ENCODE peak calls at places on chromosomes 5 and 9, in five cellular contexts. X, F, M, K and H are unnamed samples.

GRCh38 chr9:122218885-122219855 is 9.6 kb downstream of the LHX6 start:
- DNase-seq in M (no peak), K (no peak), X (no peak), F (no peak), H (peak; percentile 23)

GRCh38 chr5:167284491-167284890 is 1007.0 kb upstream of the WWC1 start:
- DNase-seq in X (no peak), M (no peak), F (peak; percentile 29), K (peak; percentile 45), H (no peak)

GRCh38 chr5:136023935-136024645 is 4.7 kb upstream of the TGFBI start:
- DNase-seq in F (peak; percentile 32), K (no peak), M (peak; percentile 95), X (no peak), H (no peak)

GRCh38 chr5:140106101-140106500 is 7.8 kb upstream of the PURA start:
- DNase-seq in M (no peak), X (no peak), K (no peak), F (no peak), H (no peak)

GRCh38 chr9:134455951-134456739 is 129.9 kb downstream of the RXRA start:
- DNase-seq in K (peak; percentile 95), M (peak; percentile 93), X (no peak), F (peak; percentile 96), H (peak; percentile 65)

GRCh38 chr9:133830310-133830709 is 92.2 kb upstream of the SARDH start:
- DNase-seq in F (no peak), X (no peak), M (no peak), K (no peak), H (no peak)

GRCh38 chr9:71909887-71910601 is 949 bp downstream of the ABHD17B start:
- DNase-seq in F (no peak), K (peak; percentile 20), X (no peak), M (no peak), H (peak; percentile 36)

GRCh38 chr9:74172874-74173273 is 324.3 kb upstream of the RORB start:
- DNase-seq in X (no peak), F (no peak), K (no peak), M (no peak), H (peak; percentile 22)

GRCh38 chr5:81817980-81818379 is 67.1 kb upstream of the SSBP2 start:
- DNase-seq in M (no peak), X (no peak), K (no peak), F (no peak), H (no peak)

GRCh38 chr9:2281803-2282185 is 266.6 kb downstream of the SMARCA2 start:
- DNase-seq in K (peak; percentile 53), F (no peak), M (no peak), X (no peak), H (no peak)

GRCh38 chr5:166551384-166551783 is 1740.1 kb upstream of the WWC1 start:
- DNase-seq in F (no peak), M (peak; percentile 36), K (no peak), X (no peak), H (no peak)

GRCh38 chr5:98750693-98751092 is 22.8 kb upstream of the RGMB start:
- DNase-seq in X (no peak), K (no peak), M (no peak), F (no peak), H (no peak)

GRCh38 chr5:68329554-68329953 is 114.0 kb downstream of the PIK3R1 start:
- DNase-seq in K (peak; percentile 63), M (no peak), X (peak; percentile 8), F (no peak), H (no peak)

GRCh38 chr5:153965102-153965645 is 73.5 kb downstream of the FAM114A2 start:
- DNase-seq in F (peak; percentile 21), M (peak; percentile 48), X (no peak), K (peak; percentile 18), H (peak; percentile 80)

GRCh38 chr5:146565764-146566163 is 49.8 kb upstream of the GPR151 start:
- DNase-seq in M (peak; percentile 42), K (peak; percentile 63), F (peak; percentile 3), X (no peak), H (peak; percentile 56)

GRCh38 chr9:98702835-98703385 is 5.8 kb downstream of the GABBR2 start:
- DNase-seq in K (no peak), F (no peak), X (no peak), M (no peak), H (no peak)

GRCh38 chr9:995776-996175 is 19.3 kb downstream of the DMRT3 start:
- DNase-seq in F (no peak), K (peak; percentile 11), X (no peak), M (no peak), H (no peak)

GRCh38 chr5:35246411-35246810 is 16.1 kb upstream of the PRLR start:
- DNase-seq in M (no peak), X (no peak), K (no peak), F (no peak), H (no peak)

GRCh38 chr5:119435436-119436132 is 16.7 kb upstream of the HSD17B4 start:
- DNase-seq in X (no peak), F (peak; percentile 23), K (peak; percentile 44), M (no peak), H (peak; percentile 52)

GRCh38 chr9:96619491-96620154 is at the start of gene CDC14B:
- DNase-seq in M (peak; percentile 62), F (peak; percentile 57), X (peak; percentile 91), K (peak; percentile 93), H (peak; percentile 63)

GRCh38 chr9:89606049-89606481 is 1.3 kb downstream of the GADD45G start:
- DNase-seq in F (peak; percentile 11), K (peak; percentile 57), M (no peak), X (no peak), H (no peak)

GRCh38 chr9:123269316-123269715 is 930 bp upstream of the STRBP start:
- DNase-seq in X (no peak), F (no peak), M (no peak), K (no peak), H (no peak)

GRCh38 chr9:83166369-83166768 is 103.4 kb upstream of the RASEF start:
- DNase-seq in F (no peak), K (no peak), M (no peak), X (no peak), H (no peak)

GRCh38 chr5:170184007-170184687 is 48.6 kb upstream of the C5orf58 start:
- DNase-seq in F (no peak), X (no peak), K (peak; percentile 52), M (peak; percentile 13), H (peak; percentile 67)

GRCh38 chr9:99172129-99173091 is 49.3 kb downstream of the ALG2 start:
- DNase-seq in K (no peak), X (no peak), F (no peak), M (no peak), H (no peak)

GRCh38 chr5:13629218-13629617 is 315.3 kb downstream of the DNAH5 start:
- DNase-seq in K (no peak), X (no peak), M (no peak), F (no peak), H (no peak)

GRCh38 chr9:116687762-116688160 is 656 bp downstream of the TRIM32 start:
- DNase-seq in M (no peak), F (no peak), X (no peak), K (no peak), H (no peak)

GRCh38 chr9:34664281-34665108 is 2.0 kb upstream of the CCL27 start:
- DNase-seq in F (no peak), K (peak; percentile 72), M (peak; percentile 39), X (no peak), H (peak; percentile 68)

GRCh38 chr5:121029536-121030245 is 565.6 kb downstream of the PRR16 start:
- DNase-seq in F (no peak), M (no peak), K (no peak), X (no peak), H (no peak)

GRCh38 chr5:105030153-105030552 is 1467.6 kb upstream of the NUDT12 start:
- DNase-seq in K (no peak), X (no peak), F (no peak), M (no peak), H (no peak)

GRCh38 chr9:131276891-131277672 is 772 bp upstream of the FAM78A start:
- DNase-seq in M (no peak), X (no peak), K (no peak), F (no peak), H (no peak)

DNA sequence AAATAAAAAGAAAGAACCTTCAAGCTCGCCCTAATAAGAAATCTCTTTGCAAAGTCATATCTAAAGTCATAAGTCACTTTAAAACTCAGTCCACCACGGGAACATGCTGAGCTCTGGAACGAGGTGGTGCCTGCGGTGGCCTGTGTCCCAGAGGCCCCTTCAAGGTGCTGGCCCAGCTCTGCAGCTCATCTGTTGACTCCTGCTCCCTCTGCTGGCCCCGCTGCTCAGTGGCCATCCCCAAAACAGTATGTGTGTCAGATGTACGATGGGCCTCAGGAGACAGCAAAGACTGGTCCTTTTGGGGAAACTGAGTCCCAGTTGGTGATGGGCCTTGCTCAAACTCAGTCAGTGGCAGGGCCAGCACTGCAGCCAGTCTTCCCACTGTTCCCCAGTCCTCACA is 22.8 kb upstream of the FOXB2 start:
- DNase-seq in F (no peak), M (no peak), X (peak; percentile 77), K (peak; percentile 28), H (peak; percentile 43)
- TF ChIP-seq CTCF in F (peak; percentile 59), M (peak; percentile 85), X (peak; percentile 25), K (peak; percentile 86), H (peak; percentile 60)

GRCh38 chr5:143405063-143405746 is 1.7 kb upstream of the NR3C1 start:
- DNase-seq in K (peak; percentile 80), X (peak; percentile 91), F (peak; percentile 50), M (peak; percentile 59), H (peak; percentile 77)

GRCh38 chr5:143405747-143406098 is 2.2 kb upstream of the NR3C1 start:
- DNase-seq in X (no peak), K (no peak), F (no peak), M (no peak), H (no peak)

GRCh38 chr5:143403357-143403606 is 204 bp downstream of the NR3C1 start:
- DNase-seq in M (no peak), X (no peak), F (no peak), K (no peak), H (no peak)

GRCh38 chr5:143403607-143404415 is at the start of gene NR3C1:
- DNase-seq in X (peak; percentile 93), F (peak; percentile 44), M (peak; percentile 53), K (peak; percentile 72), H (peak; percentile 82)

GRCh38 chr5:143404416-143405062 is 1.1 kb upstream of the NR3C1 start:
- DNase-seq in F (peak; percentile 81), M (peak; percentile 84), X (peak; percentile 89), K (peak; percentile 84), H (peak; percentile 69)
- TF ChIP-seq CTCF in F (no peak), M (no peak), X (no peak), K (peak; percentile 9), H (no peak)

GRCh38 chr5:131810510-131811249 is 13.9 kb upstream of the FNIP1 start:
- DNase-seq in X (no peak), M (no peak), K (no peak), F (no peak), H (peak; percentile 52)
- TF ChIP-seq CTCF in X (no peak), M (peak; percentile 31), K (peak; percentile 53), F (no peak), H (peak; percentile 58)

DNA sequence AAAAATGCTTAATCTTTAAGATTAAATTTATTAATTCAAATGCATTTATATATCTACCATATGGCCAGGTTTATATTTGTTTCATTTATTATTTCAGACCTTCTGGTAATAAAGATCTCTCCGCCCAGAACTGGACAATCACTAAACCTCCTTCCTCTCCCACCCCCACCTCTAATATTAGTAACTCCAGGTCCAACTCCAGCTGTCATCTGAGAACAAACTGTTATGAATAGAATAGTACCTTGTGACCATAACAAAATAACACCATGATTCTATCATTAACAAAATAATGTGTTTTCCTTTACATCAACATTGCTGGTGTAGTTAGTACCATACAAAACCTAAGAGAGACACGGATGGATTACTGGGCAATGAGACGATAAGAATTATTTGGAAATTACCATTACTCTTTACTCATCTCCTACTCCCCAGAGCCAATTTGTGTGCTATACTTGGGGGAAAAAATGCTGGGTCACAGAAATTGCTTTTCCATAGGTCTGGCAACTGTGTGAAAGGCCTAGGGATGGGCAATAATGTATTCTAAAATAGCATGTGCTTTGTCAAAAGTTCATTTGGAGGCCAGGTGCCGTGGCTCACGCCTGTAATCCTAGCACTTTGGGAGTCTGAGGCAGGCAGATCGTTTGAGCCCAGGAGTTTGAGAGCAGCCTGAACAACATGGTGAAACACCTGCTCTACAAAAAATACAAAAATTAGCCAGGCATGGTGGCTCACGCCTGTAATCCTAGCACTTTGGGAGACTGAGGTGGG is 186.1 kb downstream of the ENC1 start:
- DNase-seq in M (no peak), X (no peak), K (no peak), F (no peak), H (no peak)
- TF ChIP-seq CTCF in M (no peak), X (no peak), K (no peak), F (no peak), H (no peak)